ENCODE peak calls at places on chromosome 9, in nine cellular contexts. S is HFF-Myc, C is brain microvascular endothelial cell, G is NCI-H2107, U is RPMI7951, R is fibroblast of mammary gland, O is neuronal stem cell, Q is SK-MEL-5, L is cardiac septum. D is an unnamed sample.

GRCh38 chr9:89410709-89411111 is 87.2 kb downstream of the SEMA4D start:
- DNase-seq in S (no peak), U (no peak), C (no peak), Q (peak; percentile 37), G (no peak), R (peak; percentile 10), O (no peak), L (no peak), D (no peak)

GRCh38 chr9:84239341-84239740 is 101.2 kb downstream of the SLC28A3 start:
- DNase-seq in C (no peak), G (no peak), U (no peak), Q (no peak), R (peak; percentile 31), O (no peak), S (no peak), L (no peak), D (no peak)

GRCh38 chr9:89468271-89468960 is 29.5 kb downstream of the SEMA4D start:
- DNase-seq in U (no peak), R (no peak), G (no peak), S (no peak), O (no peak), L (no peak), Q (no peak), C (no peak), D (no peak)

GRCh38 chr9:80552931-80553330 is 981.2 kb downstream of the TLE4 start:
- DNase-seq in C (peak; percentile 64), G (no peak), U (peak; percentile 2), S (no peak), L (no peak), R (peak; percentile 79), Q (no peak), O (no peak), D (no peak)

GRCh38 chr9:98045234-98046160 is 11.0 kb upstream of the NANS start:
- DNase-seq in L (no peak), U (peak; percentile 40), O (no peak), Q (peak; percentile 46), S (no peak), G (no peak), C (no peak), R (peak; percentile 74), D (peak; percentile 9)

GRCh38 chr9:72363908-72364678 is 915 bp downstream of the ZFAND5 start:
- DNase-seq in O (peak; percentile 40), Q (peak; percentile 65), G (no peak), U (peak; percentile 42), R (peak; percentile 59), L (peak; percentile 85), S (no peak), C (no peak), D (peak; percentile 17)

GRCh38 chr9:128636556-128637530 is 19.8 kb downstream of the DYNC2I2 start:
- DNase-seq in R (no peak), L (no peak), G (no peak), C (no peak), Q (no peak), S (no peak), O (no peak), U (peak; percentile 34), D (no peak)

GRCh38 chr9:109150925-109151547 is 16.0 kb downstream of the FRRS1L start:
- DNase-seq in C (no peak), U (no peak), L (no peak), S (no peak), Q (no peak), G (no peak), O (no peak), R (no peak), D (no peak)

GRCh38 chr9:116417464-116417863 is 263.9 kb downstream of the PAPPA start:
- DNase-seq in L (no peak), S (no peak), R (no peak), C (no peak), U (peak; percentile 63), Q (peak; percentile 28), O (no peak), G (no peak), D (no peak)

GRCh38 chr9:84519486-84519885 is 150.0 kb upstream of the NTRK2 start:
- DNase-seq in S (no peak), G (no peak), L (no peak), R (no peak), O (no peak), Q (no peak), C (no peak), U (no peak), D (no peak)

GRCh38 chr9:76921161-76921560 is 15.2 kb upstream of the PRUNE2 start:
- DNase-seq in Q (no peak), S (no peak), R (peak; percentile 63), L (no peak), C (no peak), G (no peak), U (no peak), O (no peak), D (no peak)

GRCh38 chr9:122580360-122580759 is 2.8 kb downstream of the OR1L8 start:
- DNase-seq in R (peak; percentile 61), C (peak; percentile 53), O (no peak), S (peak; percentile 31), G (no peak), Q (no peak), U (peak; percentile 71), L (no peak), D (no peak)

GRCh38 chr9:2884308-2884707 is 40.4 kb upstream of the PUM3 start:
- DNase-seq in S (no peak), R (no peak), O (no peak), C (no peak), Q (no peak), L (no peak), U (no peak), G (no peak), D (no peak)

GRCh38 chr9:120882935-120883607 is 6.1 kb upstream of the PHF19 start:
- DNase-seq in U (peak; percentile 58), R (no peak), Q (no peak), S (no peak), C (no peak), O (no peak), G (no peak), L (no peak), D (no peak)

GRCh38 chr9:72623156-72623555 is 101.7 kb downstream of the TMC1 start:
- DNase-seq in Q (peak; percentile 32), R (peak; percentile 15), S (no peak), L (no peak), C (no peak), U (no peak), G (no peak), O (no peak), D (no peak)

GRCh38 chr9:21964925-21965385 is 29.2 kb downstream of the CDKN2A start:
- DNase-seq in S (no peak), G (no peak), U (no peak), L (no peak), C (no peak), O (no peak), Q (no peak), R (peak; percentile 77), D (no peak)

GRCh38 chr9:98652302-98652701 is 56.4 kb downstream of the GABBR2 start:
- DNase-seq in Q (no peak), L (no peak), U (no peak), O (no peak), C (no peak), S (no peak), R (no peak), G (no peak), D (peak; percentile 3)

GRCh38 chr9:109708507-109708945 is 71.5 kb upstream of the PALM2AKAP2 start:
- DNase-seq in G (no peak), L (no peak), O (no peak), S (no peak), R (no peak), U (no peak), C (no peak), Q (no peak), D (peak; percentile 78)

D was measured in ascending aorta.